ENCODE peak calls at places on chromosomes 12 and 14, in five cellular contexts. I is HFFc6, F is NCI-H2029 treated with DMSO at 0.1 percent for 48 hours, L is amygdala, U is Caco-2. O is an unnamed sample.

GRCh38 chr14:63986789-63987533 is 134.2 kb downstream of the SYNE2 start:
- DNase-seq in I (peak), F (no peak), L (no peak), U (no peak), O (no peak)

GRCh38 chr14:39469094-39469710 is 37.0 kb upstream of the FBXO33 start:
- DNase-seq in I (no peak), F (no peak), L (no peak), U (peak), O (no peak)

GRCh38 chr12:57522019-57522886 is at the start of gene MBD6:
- DNase-seq in I (peak), F (peak), L (peak), U (peak), O (peak)

GRCh38 chr12:59928416-59928815 is 332.6 kb downstream of the SLC16A7 start:
- DNase-seq in I (no peak), F (peak), L (no peak), U (no peak), O (no peak)

GRCh38 chr12:27667540-27667939 is 28.7 kb upstream of the REP15 start:
- DNase-seq in I (peak), F (no peak), L (no peak), U (no peak), O (no peak)

GRCh38 chr14:99921431-99921830 is 128.2 kb downstream of the EML1 start:
- DNase-seq in I (no peak), F (no peak), L (no peak), U (no peak), O (no peak)

GRCh38 chr14:25237845-25238244 is 187.9 kb upstream of the STXBP6 start:
- DNase-seq in I (no peak), F (no peak), L (no peak), U (peak), O (no peak)

GRCh38 chr12:78698747-78699146 is 165.8 kb upstream of the SYT1 start:
- DNase-seq in I (peak), F (no peak), L (no peak), U (no peak), O (no peak)

GRCh38 chr14:22143360-22143759 is 445.7 kb downstream of the DAD1 start:
- DNase-seq in I (no peak), F (no peak), L (no peak), U (no peak), O (no peak)

GRCh38 chr12:124994435-124994975 is 1.1 kb downstream of the BRI3BP start:
- DNase-seq in I (no peak), F (no peak), L (no peak), U (no peak), O (no peak)

GRCh38 chr12:119685375-119685774 is 17.4 kb downstream of the PRKAB1 start:
- DNase-seq in I (no peak), F (no peak), L (no peak), U (no peak), O (no peak)

GRCh38 chr12:24768415-24768814 is 180.5 kb downstream of the BCAT1 start:
- DNase-seq in I (no peak), F (no peak), L (no peak), U (no peak), O (no peak)

GRCh38 chr14:81427348-81428058 is 27.4 kb upstream of the STON2 start:
- DNase-seq in I (no peak), F (no peak), L (no peak), U (no peak), O (no peak)

GRCh38 chr14:104448321-104448720 is 131.2 kb upstream of the C14orf180 start:
- DNase-seq in I (no peak), F (no peak), L (no peak), U (no peak), O (no peak)

GRCh38 chr14:75562048-75562447 is 16.4 kb upstream of the FLVCR2 start:
- DNase-seq in I (no peak), F (no peak), L (no peak), U (no peak), O (no peak)

GRCh38 chr12:67069451-67070306 is 199.5 kb upstream of the CAND1 start:
- DNase-seq in I (no peak), F (no peak), L (no peak), U (no peak), O (no peak)

GRCh38 chr14:72553656-72554055 is 340.2 kb downstream of the DPF3 start:
- DNase-seq in I (no peak), F (no peak), L (no peak), U (no peak), O (no peak)

GRCh38 chr12:127785535-127785934 is 481.4 kb upstream of the TMEM132C start:
- DNase-seq in I (no peak), F (no peak), L (no peak), U (no peak), O (no peak)

GRCh38 chr14:55412686-55413085 is 1.1 kb upstream of the ATG14 start:
- DNase-seq in I (no peak), F (no peak), L (no peak), U (no peak), O (no peak)

GRCh38 chr12:69570000-69570516 is 15.2 kb upstream of the CCT2 start:
- DNase-seq in I (peak), F (no peak), L (no peak), U (no peak), O (no peak)

GRCh38 chr12:7797698-7798398 is 8.6 kb downstream of the NANOG start:
- DNase-seq in I (no peak), F (no peak), L (no peak), U (no peak), O (no peak)